ENCODE peak calls at places on chromosomes 5 and 9, in six cellular contexts. D is A549, J is Peyer's patch, X is mammary epithelial cell, L is stomach, E is fibroblast of villous mesenchyme. Y is an unnamed sample.

GRCh38 chr5:78887384-78888118 is 97.6 kb downstream of the ARSB start:
- DNase-seq in D (no peak), J (no peak), X (no peak), L (no peak), E (no peak), Y (no peak)

GRCh38 chr9:131036071-131036470 is 27.1 kb downstream of the LAMC3 start:
- DNase-seq in D (no peak), J (no peak), X (no peak), L (no peak), E (no peak), Y (no peak)

GRCh38 chr9:113579270-113580040 is 115.9 kb downstream of the RGS3 start:
- DNase-seq in D (no peak), J (peak; percentile 50), X (no peak), L (peak; percentile 47), E (peak; percentile 48), Y (no peak)

GRCh38 chr9:87766697-87767096 is 40.8 kb downstream of the CTSL start:
- DNase-seq in D (peak; percentile 18), J (no peak), X (peak; percentile 92), L (no peak), E (no peak), Y (no peak)

GRCh38 chr5:6727231-6727630 is 14.0 kb downstream of the TENT4A start:
- DNase-seq in D (no peak), J (peak; percentile 34), X (no peak), L (no peak), E (no peak), Y (no peak)

GRCh38 chr5:61277781-61278180 is 54.3 kb upstream of the ZSWIM6 start:
- DNase-seq in D (no peak), J (no peak), X (peak; percentile 82), L (no peak), E (no peak), Y (peak; percentile 87)

GRCh38 chr9:108443741-108444140 is 412.0 kb downstream of the ACTL7B start:
- DNase-seq in D (no peak), J (no peak), X (peak; percentile 48), L (no peak), E (peak; percentile 55), Y (peak; percentile 26)

GRCh38 chr9:97525451-97525850 is 24.0 kb downstream of the TMOD1 start:
- DNase-seq in D (no peak), J (no peak), X (peak; percentile 86), L (no peak), E (peak; percentile 87), Y (peak; percentile 84)

GRCh38 chr9:89890326-89890980 is 285.6 kb downstream of the GADD45G start:
- DNase-seq in D (no peak), J (no peak), X (no peak), L (no peak), E (no peak), Y (no peak)

GRCh38 chr9:128339761-128340690 is at the start of gene SLC27A4:
- DNase-seq in D (peak; percentile 93), J (peak; percentile 92), X (peak; percentile 95), L (peak; percentile 87), E (peak; percentile 67), Y (peak; percentile 91)

GRCh38 chr5:77152441-77152840 is 58.0 kb upstream of the PDE8B start:
- DNase-seq in D (no peak), J (no peak), X (no peak), L (no peak), E (no peak), Y (no peak)

GRCh38 chr9:71746023-71746752 is 22.1 kb downstream of the CEMIP2 start:
- DNase-seq in D (no peak), J (no peak), X (no peak), L (no peak), E (no peak), Y (no peak)

GRCh38 chr9:115192280-115192679 is 74.3 kb upstream of the TNC start:
- DNase-seq in D (no peak), J (no peak), X (no peak), L (no peak), E (no peak), Y (no peak)

GRCh38 chr9:112174223-112174964 is 703 bp downstream of the SUSD1 start:
- DNase-seq in D (peak; percentile 69), J (peak; percentile 89), X (peak; percentile 54), L (peak; percentile 79), E (peak; percentile 22), Y (peak; percentile 52)

DNA sequence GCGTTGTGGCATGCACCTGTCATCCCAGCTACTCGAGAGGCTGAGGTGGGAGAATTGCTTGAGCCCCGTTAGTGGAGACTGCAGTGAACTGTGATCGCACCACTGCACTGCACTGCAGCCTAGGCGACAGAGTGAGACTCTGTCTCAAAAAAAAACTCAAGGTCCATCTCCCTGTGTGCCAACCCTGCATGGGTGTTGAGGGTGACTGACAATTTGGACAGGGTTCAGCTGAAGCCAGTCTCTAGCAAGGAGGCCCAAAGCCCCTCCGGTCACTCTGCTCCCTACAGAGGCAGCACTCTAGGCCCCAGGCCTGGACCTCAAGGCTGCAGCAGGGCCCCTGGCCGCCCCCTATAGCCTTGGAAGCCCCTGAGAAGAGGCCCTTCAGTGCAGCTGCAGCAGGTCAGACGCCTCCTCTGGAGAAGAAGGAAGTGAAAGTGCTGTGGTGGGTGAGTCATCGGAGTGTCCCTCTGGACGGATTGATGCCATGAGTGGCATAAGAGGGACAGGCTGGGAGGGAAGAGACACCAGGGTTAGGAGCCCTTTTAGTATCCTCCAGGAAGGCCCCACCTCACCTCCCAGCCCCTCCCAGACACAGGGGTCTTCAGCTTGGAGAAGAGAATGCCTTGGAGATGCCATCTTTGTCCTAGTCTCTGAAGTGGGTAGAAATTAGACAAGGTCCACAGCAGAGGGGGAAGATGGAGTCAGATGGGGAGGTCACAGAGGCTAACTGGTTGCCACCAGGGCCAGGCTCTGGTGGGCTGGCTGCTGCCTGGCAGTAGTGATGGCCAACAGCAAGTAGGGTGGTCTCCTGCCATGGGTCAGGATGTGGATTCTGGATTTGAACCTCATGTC is 39.1 kb upstream of the NEK6 start:
- DNase-seq in D (peak; percentile 39), J (peak; percentile 70), X (peak; percentile 58), L (peak; percentile 68), E (peak; percentile 45), Y (peak; percentile 56)
- TF ChIP-seq CTCF in D (no peak), J (no peak), X (no peak), L (no peak), E (no peak), Y (no peak)

GRCh38 chr9:129460323-129461261 is 160.3 kb downstream of the C9orf50 start:
- DNase-seq in D (peak; percentile 97), J (peak; percentile 94), X (peak; percentile 92), L (peak; percentile 97), E (peak; percentile 99), Y (peak; percentile 97)
- TF ChIP-seq CTCF in D (peak; percentile 16), J (no peak), X (peak; percentile 4), L (no peak), E (peak; percentile 3), Y (no peak)

DNA sequence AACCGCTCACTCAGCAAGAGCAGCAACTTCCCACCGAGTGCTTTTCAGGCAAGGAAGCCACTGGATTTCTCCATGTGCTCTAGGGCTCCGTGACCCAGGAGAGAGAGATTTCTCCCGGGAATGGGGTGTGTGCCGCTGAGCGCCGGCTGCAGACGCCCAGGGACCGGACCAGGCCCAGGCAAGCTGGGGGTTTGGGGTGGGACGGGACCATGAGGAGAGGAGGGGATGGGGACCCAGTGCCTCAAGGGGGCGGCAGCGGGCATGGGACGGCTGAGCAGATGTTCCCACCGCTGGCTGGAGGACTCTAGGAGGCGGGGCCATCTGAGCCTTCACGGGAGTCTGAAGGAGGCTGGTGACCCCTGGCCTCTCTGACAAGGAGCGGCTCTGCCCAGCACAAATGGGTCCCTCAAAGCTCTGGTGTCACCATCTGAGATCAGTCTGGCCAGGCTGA is 8.5 kb downstream of the LCN9 start:
- DNase-seq in D (no peak), J (peak; percentile 31), X (no peak), L (no peak), E (no peak), Y (no peak)
- TF ChIP-seq CTCF in D (no peak), J (no peak), X (no peak), L (no peak), E (no peak), Y (no peak)

GRCh38 chr5:138579517-138579863 is 4.3 kb upstream of the HSPA9 start:
- DNase-seq in D (no peak), J (no peak), X (no peak), L (no peak), E (no peak), Y (no peak)

GRCh38 chr5:138574744-138575193 is 432 bp downstream of the HSPA9 start:
- DNase-seq in D (no peak), J (no peak), X (no peak), L (no peak), E (no peak), Y (no peak)

GRCh38 chr5:138573223-138573622 is 2.0 kb downstream of the HSPA9 start:
- DNase-seq in D (no peak), J (no peak), X (no peak), L (no peak), E (no peak), Y (no peak)

GRCh38 chr5:138573949-138574670 is 1.1 kb downstream of the HSPA9 start:
- DNase-seq in D (no peak), J (no peak), X (peak; percentile 27), L (no peak), E (peak; percentile 13), Y (no peak)

GRCh38 chr5:138575194-138576015 is at the start of gene HSPA9:
- DNase-seq in D (peak; percentile 100), J (peak; percentile 97), X (peak; percentile 99), L (peak; percentile 99), E (peak; percentile 100), Y (peak; percentile 100)
- TF ChIP-seq CTCF in D (no peak), J (peak; percentile 5), X (peak; percentile 14), L (no peak), E (no peak), Y (no peak)

Y was measured in MCF 10A.